ENCODE peak calls at places on chromosomes 7 and 10, in six cellular contexts. N is HepG2, C is GM12878, A is K562, G is upper lobe of left lung, J is A549. T is an unnamed sample.

GRCh38 chr7:114554781-114555537 is 140.3 kb downstream of the FOXP2 start:
- ATAC-seq in N (no peak), C (peak; percentile 91), A (no peak), G (no peak), J (no peak), T (peak; percentile 74)

GRCh38 chr7:16106300-16106699 is 315.0 kb downstream of the CRPPA start:
- ATAC-seq in N (no peak), C (no peak), A (no peak), G (no peak), J (no peak), T (no peak)

GRCh38 chr7:139777304-139777890 is 401 bp downstream of the HIPK2 start:
- ATAC-seq in N (no peak), C (no peak), A (peak; percentile 15), G (no peak), J (peak; percentile 1), T (peak; percentile 54)

GRCh38 chr10:43846968-43847367 is 198.3 kb upstream of the ZNF32 start:
- ATAC-seq in N (no peak), C (no peak), A (no peak), G (no peak), J (no peak), T (no peak)

GRCh38 chr7:80941206-80941758 is 22.4 kb upstream of the SEMA3C start:
- ATAC-seq in N (no peak), C (no peak), A (no peak), G (peak; percentile 47), J (no peak), T (peak; percentile 62)

GRCh38 chr10:31426425-31426824 is 107.4 kb downstream of the ZEB1 start:
- ATAC-seq in N (no peak), C (peak; percentile 36), A (no peak), G (peak; percentile 37), J (no peak), T (no peak)

GRCh38 chr7:95302976-95303375 is 21.4 kb downstream of the PON1 start:
- ATAC-seq in N (peak; percentile 37), C (no peak), A (no peak), G (no peak), J (peak; percentile 73), T (no peak)

GRCh38 chr7:91880016-91880412 is 488 bp downstream of the MTERF1 start:
- ATAC-seq in N (peak; percentile 19), C (peak; percentile 6), A (peak; percentile 3), G (no peak), J (peak; percentile 12), T (no peak)

GRCh38 chr7:17651296-17651695 is 289.0 kb downstream of the SNX13 start:
- ATAC-seq in N (no peak), C (no peak), A (no peak), G (no peak), J (no peak), T (no peak)

GRCh38 chr10:50577681-50578350 is 45.9 kb downstream of the SGMS1 start:
- ATAC-seq in N (no peak), C (peak; percentile 52), A (peak; percentile 92), G (peak; percentile 75), J (no peak), T (peak; percentile 41)

GRCh38 chr7:30046127-30046774 is 18.0 kb downstream of the PLEKHA8 start:
- ATAC-seq in N (no peak), C (no peak), A (no peak), G (no peak), J (no peak), T (no peak)

GRCh38 chr10:64503429-64503828 is 982.2 kb downstream of the REEP3 start:
- ATAC-seq in N (no peak), C (no peak), A (no peak), G (no peak), J (no peak), T (no peak)

GRCh38 chr10:86827639-86828038 is 71.2 kb downstream of the BMPR1A start:
- ATAC-seq in N (no peak), C (no peak), A (no peak), G (no peak), J (no peak), T (no peak)

GRCh38 chr7:151992375-151992774 is 33.1 kb upstream of the GALNT11 start:
- ATAC-seq in N (peak; percentile 90), C (peak; percentile 66), A (peak; percentile 97), G (peak; percentile 71), J (peak; percentile 99), T (peak; percentile 78)

DNA sequence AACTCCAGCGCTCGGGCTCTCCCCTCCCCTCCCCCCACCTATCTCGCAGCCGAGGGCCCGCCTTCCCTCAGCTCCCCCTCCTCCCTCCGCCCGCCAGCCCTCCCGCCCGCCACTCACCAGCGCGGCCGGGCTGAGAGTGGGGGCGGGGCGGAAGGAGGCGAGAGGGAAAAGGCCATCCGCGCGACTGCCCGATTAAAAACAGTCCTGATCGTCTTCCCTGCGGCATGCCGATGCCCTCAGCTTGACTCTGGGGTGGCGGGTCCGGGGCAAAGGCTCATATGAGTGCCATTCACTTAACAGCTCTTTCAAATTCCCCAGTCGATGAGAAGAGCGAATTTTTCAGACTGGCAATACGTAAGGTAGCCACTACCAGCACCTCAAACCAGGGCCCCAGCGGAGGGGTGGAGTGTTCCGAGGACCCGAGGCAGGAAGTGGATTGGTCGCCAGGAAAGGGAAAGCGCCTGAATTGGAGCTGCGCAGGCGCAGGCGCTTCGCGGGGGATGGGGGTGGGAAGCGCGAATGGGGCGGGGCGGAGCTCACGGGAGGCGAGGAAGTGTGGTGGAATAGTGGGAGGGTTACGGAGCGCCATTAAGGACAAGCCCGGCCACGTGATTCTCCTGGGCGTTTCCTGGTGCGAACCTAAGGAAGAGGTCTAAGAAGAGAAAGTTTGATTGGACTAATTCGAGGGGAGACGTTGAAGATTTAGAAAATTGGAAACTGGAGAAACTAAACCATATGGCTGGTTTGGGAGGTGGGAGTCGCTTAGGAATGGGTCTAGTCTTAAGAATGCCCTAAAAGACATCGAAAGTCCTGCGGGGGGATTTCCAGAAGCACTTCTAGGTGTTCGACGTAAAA is at the start of gene UPF2:
- ATAC-seq in N (peak; percentile 90), C (peak; percentile 66), A (peak; percentile 90), G (peak; percentile 98), J (peak; percentile 95), T (peak; percentile 99)
- TF ChIP-seq POLR2A in N (peak; percentile 48), C (no peak), A (peak; percentile 52), G (peak; percentile 13), J (peak; percentile 23), T (no peak)

DNA sequence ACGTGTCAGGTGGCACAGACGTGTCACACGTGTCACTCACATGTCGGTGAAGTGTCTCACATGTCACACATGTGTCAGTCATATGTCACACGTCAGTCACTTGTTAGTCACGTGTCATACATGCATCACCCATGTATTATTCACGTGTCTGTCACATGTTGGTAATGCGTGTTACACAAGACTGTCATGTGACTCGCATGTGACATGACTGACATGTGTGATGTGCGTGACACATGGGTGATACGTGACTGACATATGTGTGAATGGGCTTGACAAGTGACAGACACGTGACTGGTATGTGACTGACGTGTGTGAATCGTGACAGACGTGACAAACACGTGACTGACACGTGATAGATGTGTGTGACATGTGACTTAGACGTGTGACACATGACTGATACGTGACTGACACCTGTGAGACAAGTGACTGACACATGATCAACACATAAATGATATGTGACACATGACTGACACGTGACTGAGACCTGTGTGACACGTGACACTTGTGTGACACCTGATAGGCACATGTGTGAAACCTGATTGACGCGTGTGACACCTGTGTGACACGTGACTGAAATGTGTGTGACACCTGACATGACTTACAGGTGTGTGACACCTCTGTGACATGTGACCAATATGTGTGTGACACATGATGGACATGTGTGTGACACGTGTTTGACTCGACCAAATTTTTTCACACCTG is 56.1 kb downstream of the ZNF92 start:
- ATAC-seq in N (no peak), C (no peak), A (no peak), G (peak; percentile 37), J (no peak), T (no peak)
- TF ChIP-seq EP300 in N (no peak), C (no peak), A (no peak), G (no peak), J (no peak), T (no peak)

DNA sequence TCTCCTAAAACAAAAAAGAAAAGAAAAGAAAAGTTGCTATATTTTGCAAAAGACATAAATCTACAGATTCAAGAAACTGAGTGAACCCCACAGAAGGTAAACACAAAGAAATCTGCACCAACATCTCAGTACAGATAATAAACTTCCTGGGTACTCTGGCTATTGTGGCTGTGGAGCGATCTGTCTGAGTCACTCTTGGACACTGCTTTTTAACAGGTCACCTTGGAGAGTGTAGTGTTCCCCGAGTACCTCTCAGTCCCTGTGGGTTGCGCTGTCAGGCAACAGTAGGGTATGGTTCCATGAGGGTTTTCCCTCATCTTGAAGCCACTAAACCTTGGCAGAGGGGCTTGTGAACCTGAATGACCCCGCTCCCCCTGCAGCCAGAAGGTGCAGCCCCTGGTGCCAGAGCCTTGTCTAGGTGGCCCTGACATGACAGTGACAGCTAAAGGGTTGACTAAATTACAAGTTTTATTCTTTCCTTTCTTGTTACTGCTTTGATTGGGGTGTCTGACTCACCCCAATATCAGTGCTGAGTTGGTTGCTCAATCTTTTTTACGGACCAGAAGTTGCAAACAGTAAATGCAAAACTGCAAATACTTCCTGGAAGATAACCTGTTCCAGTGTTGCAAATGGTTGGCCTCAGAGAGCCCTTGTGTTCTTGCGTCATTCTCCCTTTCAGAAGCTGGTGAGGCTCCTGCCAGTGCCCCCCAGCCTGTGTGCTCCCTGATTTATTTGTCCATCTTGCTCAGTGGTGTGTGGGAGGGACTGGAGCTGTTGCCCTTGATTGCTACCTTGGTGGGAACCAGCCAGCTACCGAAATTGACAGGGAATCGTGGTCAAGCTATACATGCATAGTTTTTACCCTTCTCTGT is 30.6 kb downstream of the POR start:
- ATAC-seq in N (peak; percentile 79), C (no peak), A (peak; percentile 98), G (peak; percentile 85), J (peak; percentile 79), T (peak; percentile 31)
- TF ChIP-seq CTCF in N (no peak), C (no peak), A (peak; percentile 47), G (no peak), J (no peak), T (no peak)

GRCh38 chr7:112481337-112481736 is 546 bp downstream of the LSMEM1 start:
- ATAC-seq in N (no peak), C (no peak), A (no peak), G (no peak), J (no peak), T (no peak)

GRCh38 chr7:112487457-112487856 is 6.7 kb downstream of the LSMEM1 start:
- ATAC-seq in N (no peak), C (no peak), A (peak; percentile 84), G (no peak), J (no peak), T (no peak)

GRCh38 chr7:112484671-112485097 is 3.9 kb downstream of the LSMEM1 start:
- ATAC-seq in N (no peak), C (no peak), A (peak; percentile 14), G (no peak), J (peak; percentile 67), T (peak; percentile 63)

GRCh38 chr7:112485766-112486165 is 5.0 kb downstream of the LSMEM1 start:
- ATAC-seq in N (no peak), C (no peak), A (no peak), G (no peak), J (no peak), T (no peak)

DNA sequence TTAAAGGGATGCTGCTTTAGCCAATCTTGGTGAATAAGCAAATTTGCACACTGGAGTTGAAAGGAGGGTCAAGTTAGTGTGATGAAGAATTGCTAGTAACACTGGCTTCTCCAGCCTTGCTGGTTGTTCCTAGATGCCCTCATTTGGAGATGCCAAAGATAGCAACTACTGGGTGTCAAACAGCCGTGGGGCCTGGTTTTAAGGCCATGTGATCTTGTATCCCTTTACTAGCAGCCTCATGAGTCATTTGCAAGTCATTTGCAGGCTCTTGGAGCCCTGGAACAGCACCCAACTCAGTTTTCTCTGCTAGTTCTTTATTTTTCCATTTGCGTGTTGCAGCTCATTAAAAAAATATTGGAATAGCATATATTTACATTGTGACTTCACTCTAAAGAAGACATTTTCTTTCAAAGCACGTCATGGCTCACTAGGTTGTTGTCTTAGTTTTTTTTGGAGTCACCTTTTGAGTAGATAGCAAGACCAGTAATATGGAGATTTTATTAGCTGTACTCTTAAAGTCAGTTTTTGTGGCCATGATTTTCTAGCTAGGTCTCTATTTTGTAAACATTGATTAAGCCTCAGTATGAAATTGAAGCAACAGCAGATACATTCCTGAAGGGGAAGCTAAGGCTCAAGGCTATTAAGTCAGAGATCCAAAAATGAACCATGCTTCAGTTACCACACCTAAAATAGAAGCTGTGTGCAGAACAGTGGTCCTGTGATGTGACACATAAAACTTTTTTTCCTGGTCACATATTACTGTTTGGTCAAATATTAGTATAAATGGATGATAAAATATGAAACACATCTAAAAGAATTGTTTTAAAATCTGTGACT is 1.3 kb downstream of the LSMEM1 start:
- ATAC-seq in N (no peak), C (no peak), A (peak; percentile 49), G (no peak), J (peak; percentile 76), T (peak; percentile 86)
- TF ChIP-seq POLR2A in N (no peak), C (no peak), A (no peak), G (no peak), J (no peak), T (no peak)

T was measured in gastroesophageal sphincter.